ENCODE peak calls at places on chromosomes 13 and 19, in four cellular contexts. E, K, J and N are unnamed samples.

GRCh38 chr19:31674503-31675186 is 325.4 kb upstream of the TSHZ3 start:
- DNase-seq in E (no peak), K (no peak), J (no peak), N (no peak)

GRCh38 chr13:79742923-79743322 is 262.0 kb downstream of the NDFIP2 start:
- DNase-seq in E (no peak), K (no peak), J (no peak), N (no peak)

GRCh38 chr13:98939552-98940306 is 38.1 kb downstream of the DOCK9 start:
- DNase-seq in E (no peak), K (no peak), J (no peak), N (no peak)

GRCh38 chr19:29326351-29326750 is 113.4 kb upstream of the UQCRFS1 start:
- DNase-seq in E (no peak), K (no peak), J (no peak), N (no peak)

GRCh38 chr19:47778954-47779351 is 450 bp downstream of the SELENOW start:
- DNase-seq in E (no peak), K (peak; percentile 52), J (no peak), N (no peak)

GRCh38 chr13:44333950-44334675 is 39.5 kb upstream of the SERP2 start:
- DNase-seq in E (no peak), K (no peak), J (no peak), N (no peak)

GRCh38 chr13:51451467-51452390 is 1.1 kb downstream of the INTS6 start:
- DNase-seq in E (peak; percentile 95), K (peak; percentile 85), J (peak; percentile 70), N (peak; percentile 94)

GRCh38 chr19:38303517-38304351 is at the start of gene C19orf33:
- DNase-seq in E (peak; percentile 93), K (peak; percentile 78), J (no peak), N (peak; percentile 88)

GRCh38 chr13:48873081-48873480 is 102.6 kb upstream of the FNDC3A start:
- DNase-seq in E (no peak), K (no peak), J (no peak), N (no peak)

GRCh38 chr13:62119739-62120700 is 704.4 kb upstream of the PCDH20 start:
- DNase-seq in E (no peak), K (no peak), J (no peak), N (no peak)

GRCh38 chr13:100887729-100888151 is 213.1 kb upstream of the TMTC4 start:
- DNase-seq in E (no peak), K (no peak), J (no peak), N (no peak)

GRCh38 chr13:26326562-26326961 is 72.6 kb downstream of the CDK8 start:
- DNase-seq in E (no peak), K (no peak), J (no peak), N (no peak)

GRCh38 chr19:51166846-51167490 is 24.9 kb downstream of the SIGLEC7 start:
- DNase-seq in E (peak; percentile 63), K (peak; percentile 67), J (no peak), N (no peak)

GRCh38 chr13:50915562-50915961 is 6.0 kb downstream of the RNASEH2B start:
- DNase-seq in E (no peak), K (no peak), J (no peak), N (no peak)

GRCh38 chr19:31145021-31145420 is 204.2 kb downstream of the TSHZ3 start:
- DNase-seq in E (no peak), K (no peak), J (no peak), N (no peak)

GRCh38 chr13:100106705-100107104 is 17.8 kb downstream of the PCCA start:
- DNase-seq in E (no peak), K (no peak), J (no peak), N (no peak)

DNA sequence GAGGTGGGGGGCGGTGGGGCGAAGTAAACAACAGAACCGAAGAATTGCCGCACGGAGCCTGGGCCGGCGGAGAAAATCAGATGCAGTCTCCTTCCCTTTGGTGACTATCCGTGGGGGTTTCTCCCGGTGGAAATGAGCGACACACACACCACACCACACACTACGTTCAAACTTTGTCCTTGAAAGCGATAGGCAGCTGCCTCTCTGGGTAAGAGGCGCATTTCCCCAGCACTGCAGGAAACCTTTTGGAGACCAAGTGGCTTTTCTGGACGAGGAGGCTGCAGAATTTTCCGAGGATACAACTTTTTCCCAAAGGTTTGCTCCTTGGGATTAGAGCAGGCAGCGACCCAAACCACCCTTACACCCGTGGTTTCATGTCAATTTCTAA is 38.1 kb upstream of the FLT1 start:
- DNase-seq in E (no peak), K (no peak), J (peak; percentile 4), N (no peak)
- H3K27ac ChIP-seq in E (peak overlapping the region; percentile 22), K (peak overlapping the region; percentile 48), J (no peak overlapping the region), N (no peak overlapping the region)

GRCh38 chr19:48991823-48992570 is 1.1 kb downstream of the GYS1 start:
- DNase-seq in E (no peak), K (peak; percentile 80), J (no peak), N (no peak)
- H3K27ac ChIP-seq in E (peak overlapping the region; percentile 95), K (peak overlapping the region; percentile 86), J (peak overlapping the region; percentile 52), N (peak overlapping the region; percentile 95)

GRCh38 chr13:112728375-112729126 is 38.7 kb downstream of the ATP11A start:
- DNase-seq in E (peak; percentile 22), K (no peak), J (no peak), N (peak; percentile 38)
- H3K27ac ChIP-seq in E (no peak overlapping the region), K (no peak overlapping the region), J (no peak overlapping the region), N (no peak overlapping the region)

GRCh38 chr13:76884167-76884566 is 2.0 kb downstream of the KCTD12 start:
- DNase-seq in E (peak; percentile 73), K (peak; percentile 68), J (no peak), N (peak; percentile 72)
- H3K27ac ChIP-seq in E (no peak overlapping the region), K (peak overlapping the region; percentile 98), J (no peak overlapping the region), N (peak overlapping the region; percentile 92)

DNA sequence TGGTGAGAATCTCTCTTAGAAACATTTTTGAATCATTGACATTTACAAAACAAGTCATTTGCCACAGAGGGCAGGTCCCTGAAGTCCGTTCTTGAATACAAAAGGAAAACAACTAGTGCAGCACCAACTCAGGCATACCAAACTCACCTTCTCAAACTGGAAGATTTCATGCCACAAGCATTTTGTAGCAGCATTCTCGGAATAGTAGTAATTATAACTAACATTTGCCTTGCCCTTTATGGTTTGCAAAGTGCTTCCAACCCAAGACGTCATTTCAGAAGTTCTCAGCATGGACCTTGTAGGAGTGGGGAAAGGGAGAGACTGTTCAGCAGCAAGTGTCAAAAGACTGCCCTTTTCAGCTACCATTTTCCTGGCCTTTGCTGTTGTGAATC is 344.6 kb downstream of the RFC3 start:
- DNase-seq in E (no peak), K (no peak), J (no peak), N (no peak)
- H3K27ac ChIP-seq in E (peak overlapping the region; percentile 22), K (peak overlapping the region; percentile 24), J (peak overlapping the region; percentile 34), N (peak overlapping the region; percentile 28)

GRCh38 chr19:8357007-8357521 is 6.9 kb upstream of the ANGPTL4 start:
- DNase-seq in E (no peak), K (no peak), J (no peak), N (no peak)

GRCh38 chr19:8352134-8352827 is 9.2 kb upstream of the KANK3 start:
- DNase-seq in E (no peak), K (no peak), J (no peak), N (no peak)

GRCh38 chr19:8358948-8359347 is 5.0 kb upstream of the ANGPTL4 start:
- DNase-seq in E (no peak), K (no peak), J (no peak), N (no peak)

GRCh38 chr19:8360196-8360595 is 3.8 kb upstream of the ANGPTL4 start:
- DNase-seq in E (no peak), K (no peak), J (no peak), N (no peak)

DNA sequence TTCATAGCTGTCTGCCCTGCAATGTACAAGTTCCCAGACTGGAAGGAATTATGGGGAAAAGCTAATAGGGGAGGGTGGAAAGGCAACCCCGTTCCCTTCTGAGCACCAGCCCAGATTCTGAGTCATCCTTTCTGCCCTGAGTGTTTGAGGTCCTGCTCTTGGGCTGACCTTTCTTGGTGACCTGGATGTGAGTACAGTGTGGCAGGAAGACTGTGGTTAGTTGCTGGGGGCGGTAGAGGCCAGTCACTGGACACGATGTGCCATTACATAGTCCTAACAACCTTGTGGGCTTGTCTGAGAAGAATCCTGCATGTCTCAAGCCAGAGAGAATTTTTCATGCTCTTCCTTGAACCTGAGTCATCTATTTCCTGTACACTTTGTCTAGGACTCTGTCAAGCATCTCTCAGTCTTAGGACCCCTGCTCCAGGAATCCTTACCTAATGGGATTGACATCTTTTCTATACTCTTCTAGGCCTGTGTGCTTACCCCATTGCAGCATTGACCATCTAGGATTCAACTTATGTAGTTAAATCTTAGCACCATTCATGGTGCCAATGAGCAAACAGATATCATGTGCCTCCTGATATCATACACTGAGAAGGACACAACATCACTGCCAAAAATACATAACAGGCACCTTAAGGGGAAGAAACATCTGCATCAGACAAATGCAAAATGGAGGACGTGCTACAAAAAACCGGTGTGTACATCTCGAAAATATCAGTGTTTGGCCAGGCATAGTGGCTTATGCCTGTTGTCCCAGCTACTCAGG is 8.1 kb upstream of the ANGPTL4 start:
- DNase-seq in E (peak; percentile 82), K (peak; percentile 70), J (no peak), N (peak; percentile 72)
- H3K27ac ChIP-seq in E (no peak overlapping the region), K (peak overlapping the region; percentile 26), J (no peak overlapping the region), N (no peak overlapping the region)

GRCh38 chr19:15421136-15421535 is 2.3 kb upstream of the AKAP8L start:
- DNase-seq in E (no peak), K (no peak), J (no peak), N (no peak)
- H3K27ac ChIP-seq in E (no peak overlapping the region), K (no peak overlapping the region), J (no peak overlapping the region), N (no peak overlapping the region)

DNA sequence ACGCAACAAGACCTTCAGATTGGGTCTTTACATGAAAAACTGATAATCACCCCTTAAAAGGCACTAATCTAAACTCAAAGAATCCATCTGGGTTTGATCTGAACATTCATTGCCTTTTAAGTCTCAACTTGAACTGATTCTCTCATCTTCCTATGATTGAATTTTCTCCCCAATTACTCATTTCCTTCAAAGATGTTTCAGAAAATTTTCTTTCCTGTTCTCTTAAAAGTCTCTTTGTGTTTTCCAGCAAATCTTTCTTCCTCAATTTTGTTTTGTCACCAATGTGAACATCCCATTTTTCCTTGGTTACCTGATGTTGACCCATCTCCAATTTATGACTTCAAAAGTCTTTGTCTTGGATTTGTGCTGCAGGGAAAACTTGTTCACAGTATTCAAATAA is 234.3 kb downstream of the DACH1 start:
- DNase-seq in E (no peak), K (no peak), J (no peak), N (no peak)
- H3K27ac ChIP-seq in E (no peak overlapping the region), K (peak overlapping the region; percentile 18), J (no peak overlapping the region), N (no peak overlapping the region)

DNA sequence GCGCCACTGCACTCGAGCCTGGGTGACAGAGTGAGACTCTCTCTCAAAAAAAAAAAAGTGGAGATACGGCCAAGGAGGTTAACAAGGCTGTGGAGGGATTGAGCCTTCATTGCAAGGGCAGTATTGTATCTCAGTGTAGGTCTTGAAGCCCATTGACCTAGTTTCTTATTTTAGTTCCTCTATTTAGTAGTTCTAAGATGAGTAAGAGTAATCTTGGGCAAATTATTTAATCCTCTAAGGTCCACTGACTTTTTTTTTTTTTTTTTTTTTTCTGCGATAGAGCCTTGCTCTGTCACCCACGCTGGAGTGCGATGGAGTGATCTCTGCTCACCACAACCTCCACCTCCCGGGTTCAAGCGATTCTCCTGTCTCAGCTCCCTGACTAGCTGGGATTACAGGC is 14.3 kb upstream of the ILF3 start:
- DNase-seq in E (no peak), K (no peak), J (no peak), N (no peak)
- H3K27ac ChIP-seq in E (no peak overlapping the region), K (peak overlapping the region; percentile 75), J (no peak overlapping the region), N (peak overlapping the region; percentile 58)